ENCODE peak calls at places on chromosomes 7 and 10, in eight cellular contexts. Z is cardiac fibroblast; P is Calu3; C is MCF 10A; H is GM20000; Y is CD8-positive, alpha-beta T cell; G is activated B cell treated with CpG ODN at 0.5 μM for 24 hours; L is HCT116. U is an unnamed sample.

GRCh38 chr10:74072503-74072902 is 74.6 kb downstream of the VCL start:
- DNase-seq in P (peak; percentile 65), C (peak; percentile 49), G (no peak), L (peak; percentile 28), Z (no peak), H (no peak), Y (no peak), U (no peak)

GRCh38 chr7:83655951-83656556 is 7.1 kb upstream of the SEMA3E start:
- DNase-seq in L (peak; percentile 50), C (peak; percentile 47), P (peak; percentile 53), H (peak; percentile 32), G (no peak), Z (peak; percentile 68), Y (no peak), U (peak; percentile 51)

GRCh38 chr10:117609095-117609821 is 66.7 kb downstream of the EMX2 start:
- DNase-seq in C (peak; percentile 27), P (peak; percentile 14), Z (peak; percentile 50), G (no peak), Y (no peak), H (no peak), L (no peak), U (no peak)

GRCh38 chr7:81299272-81299671 is 380.4 kb upstream of the SEMA3C start:
- DNase-seq in H (no peak), Y (no peak), P (peak; percentile 25), C (peak; percentile 94), Z (peak; percentile 94), L (peak; percentile 29), G (no peak), U (no peak)

GRCh38 chr10:35265435-35265834 is 70.9 kb upstream of the CCNY start:
- DNase-seq in G (no peak), Y (no peak), P (no peak), L (no peak), Z (no peak), H (no peak), C (no peak), U (no peak)

GRCh38 chr7:96023376-96023775 is 251.0 kb downstream of the DYNC1I1 start:
- DNase-seq in G (no peak), H (no peak), Y (no peak), C (no peak), Z (no peak), P (no peak), L (no peak), U (no peak)

GRCh38 chr7:70647801-70648491 is 484.0 kb upstream of the GALNT17 start:
- DNase-seq in Z (no peak), H (peak; percentile 61), Y (peak; percentile 83), G (no peak), C (no peak), P (no peak), L (no peak), U (no peak)

GRCh38 chr10:98041352-98042043 is 11.1 kb upstream of the CRTAC1 start:
- DNase-seq in H (peak; percentile 66), Z (peak; percentile 68), Y (peak; percentile 54), C (peak; percentile 74), P (peak; percentile 69), G (no peak), L (peak; percentile 61), U (no peak)

GRCh38 chr10:1424648-1425047 is 312.7 kb downstream of the ADARB2 start:
- DNase-seq in L (no peak), Y (no peak), P (no peak), C (no peak), H (no peak), G (no peak), Z (no peak), U (no peak)

GRCh38 chr7:98212532-98213041 is 1.3 kb downstream of the BHLHA15 start:
- DNase-seq in P (no peak), H (peak; percentile 25), G (no peak), C (no peak), L (no peak), Y (no peak), Z (no peak), U (no peak)

GRCh38 chr7:135998081-135998480 is 20.9 kb upstream of the MTPN start:
- DNase-seq in Y (no peak), Z (no peak), L (no peak), G (no peak), H (no peak), P (no peak), C (peak; percentile 50), U (no peak)

GRCh38 chr7:157010588-157011332 is at the start of gene MNX1:
- DNase-seq in C (peak; percentile 84), Y (no peak), H (peak; percentile 98), L (peak; percentile 54), G (peak; percentile 43), P (peak; percentile 96), Z (peak; percentile 10), U (no peak)

GRCh38 chr7:26151650-26151952 is 397 bp upstream of the NFE2L3 start:
- DNase-seq in G (no peak), P (no peak), L (no peak), Y (no peak), C (no peak), Z (no peak), H (no peak), U (no peak)

GRCh38 chr7:26151096-26151495 is 902 bp upstream of the NFE2L3 start:
- DNase-seq in C (no peak), Y (no peak), L (no peak), Z (no peak), G (no peak), P (no peak), H (no peak), U (no peak)

GRCh38 chr7:26153246-26153822 is 1.3 kb downstream of the NFE2L3 start:
- DNase-seq in H (peak; percentile 48), P (peak; percentile 32), Y (no peak), Z (no peak), C (no peak), G (no peak), L (no peak), U (no peak)

GRCh38 chr7:26153823-26154783 is 2.1 kb downstream of the NFE2L3 start:
- DNase-seq in H (peak; percentile 48), Z (no peak), L (no peak), C (no peak), P (peak; percentile 83), Y (no peak), G (no peak), U (no peak)

DNA sequence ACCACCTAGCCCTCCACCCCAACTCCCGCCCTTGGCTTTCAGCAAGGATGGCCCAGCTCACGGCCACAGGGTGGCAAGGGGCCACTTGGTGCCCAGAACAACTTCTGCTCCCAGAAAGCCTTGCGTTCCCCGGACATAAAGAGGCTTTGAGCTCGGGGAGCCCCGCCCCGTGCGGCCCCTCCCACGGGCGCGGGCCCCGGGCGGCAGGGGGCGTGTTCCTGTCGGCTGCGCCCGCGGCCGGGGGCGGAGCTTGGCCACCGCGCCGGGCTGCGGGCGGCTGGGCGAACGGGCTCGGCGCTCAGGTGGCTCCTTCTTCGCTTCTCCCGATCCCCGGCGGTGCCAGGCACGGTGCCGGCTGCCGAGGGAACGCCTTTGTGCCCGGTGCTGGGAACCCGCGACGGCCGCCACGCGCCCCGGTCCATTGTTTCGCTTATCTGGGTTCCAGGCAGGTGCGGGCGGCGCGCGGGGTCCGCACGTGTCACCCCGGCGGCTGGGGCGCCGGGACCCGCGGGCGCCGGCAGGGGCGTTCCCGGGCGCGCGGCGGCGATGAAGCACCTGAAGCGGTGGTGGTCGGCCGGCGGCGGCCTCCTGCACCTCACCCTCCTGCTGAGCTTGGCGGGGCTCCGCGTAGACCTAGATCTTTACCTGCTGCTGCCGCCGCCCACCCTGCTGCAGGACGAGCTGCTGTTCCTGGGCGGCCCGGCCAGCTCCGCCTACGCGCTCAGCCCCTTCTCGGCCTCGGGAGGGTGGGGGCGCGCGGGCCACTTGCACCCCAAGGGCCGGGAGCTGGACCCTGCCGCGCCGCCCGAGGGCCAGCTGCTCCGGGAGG is at the start of gene NFE2L3:
- DNase-seq in L (peak; percentile 64), G (peak; percentile 82), P (peak; percentile 97), Z (peak; percentile 64), C (peak; percentile 64), Y (peak; percentile 87), H (peak; percentile 98), U (peak; percentile 73)
- TF ChIP-seq CTCF in L (no peak), G (no peak), P (no peak), Z (no peak), C (no peak), Y (no peak), H (no peak), U (no peak)

DNA sequence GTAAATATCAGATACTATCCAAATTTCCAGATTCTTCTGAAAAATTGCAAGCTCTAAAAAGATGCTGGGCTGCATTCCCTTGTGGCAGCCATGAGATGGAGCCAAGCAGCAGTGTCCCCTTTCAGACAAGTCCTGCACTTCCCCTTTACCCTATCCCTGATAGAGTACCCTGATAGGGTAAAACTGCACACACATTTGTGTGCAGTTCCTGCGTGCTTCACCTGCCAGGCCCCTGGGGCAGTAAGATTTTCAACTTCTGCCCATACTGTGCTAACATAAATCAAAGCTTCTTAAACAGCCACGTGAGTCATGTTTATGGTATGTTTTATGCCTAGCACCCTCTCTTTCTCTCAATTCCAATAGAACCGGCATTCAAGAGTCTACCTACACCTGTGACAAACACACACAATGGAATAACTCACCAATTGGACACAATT is 52.2 kb downstream of the IFIT5 start:
- DNase-seq in G (no peak), L (peak; percentile 44), H (peak; percentile 10), P (peak; percentile 51), C (peak; percentile 77), Y (no peak), Z (peak; percentile 69), U (peak; percentile 41)
- TF ChIP-seq CTCF in G (no peak), L (peak; percentile 55), H (peak; percentile 8), P (no peak), C (peak; percentile 43), Y (no peak), Z (peak; percentile 66), U (no peak)

GRCh38 chr10:121928528-121928884 is 675 bp upstream of the ATE1 start:
- DNase-seq in Y (no peak), G (no peak), C (peak; percentile 32), H (peak; percentile 37), P (no peak), Z (peak; percentile 22), L (no peak), U (no peak)
- TF ChIP-seq CTCF in Y (no peak), G (no peak), C (no peak), H (no peak), P (no peak), Z (no peak), L (no peak), U (no peak)

GRCh38 chr7:33841031-33841430 is 64.3 kb upstream of the BMPER start:
- DNase-seq in H (no peak), G (no peak), C (no peak), Z (no peak), Y (no peak), L (no peak), P (no peak), U (no peak)

GRCh38 chr7:33837356-33837851 is 67.9 kb upstream of the BMPER start:
- DNase-seq in Z (no peak), P (no peak), Y (no peak), G (no peak), H (no peak), L (no peak), C (no peak), U (no peak)

GRCh38 chr7:33841658-33842057 is 63.7 kb upstream of the BMPER start:
- DNase-seq in C (peak; percentile 73), L (no peak), Y (no peak), G (no peak), Z (peak; percentile 29), H (no peak), P (no peak), U (no peak)

GRCh38 chr7:33832326-33832725 is 73.0 kb upstream of the BMPER start:
- DNase-seq in L (no peak), G (no peak), Z (no peak), Y (no peak), C (no peak), P (no peak), H (no peak), U (no peak)

GRCh38 chr7:33836797-33837355 is 68.5 kb upstream of the BMPER start:
- DNase-seq in Z (no peak), P (no peak), Y (no peak), H (no peak), L (peak; percentile 46), C (no peak), G (no peak), U (no peak)
- TF ChIP-seq CTCF in Z (no peak), P (no peak), Y (no peak), H (no peak), L (peak; percentile 84), C (peak; percentile 16), G (no peak), U (no peak)